ENCODE peak calls at places on chromosomes 12 and 14, in eight cellular contexts. E, P, H, X, A, K, T and J are unnamed samples.

GRCh38 chr12:8452976-8453616 is 2.7 kb upstream of the CLEC6A start:
- DNase-seq in E (no peak), P (no peak), H (no peak), X (no peak), A (no peak), K (no peak), T (no peak), J (no peak)

GRCh38 chr12:572532-572899 is 90.7 kb downstream of the NINJ2 start:
- DNase-seq in E (peak; percentile 31), P (no peak), H (no peak), X (no peak), A (peak; percentile 27), K (no peak), T (no peak), J (no peak)

GRCh38 chr14:103118019-103118662 is 5.1 kb upstream of the TNFAIP2 start:
- DNase-seq in E (peak; percentile 35), P (no peak), H (no peak), X (no peak), A (no peak), K (no peak), T (no peak), J (no peak)

GRCh38 chr12:86249856-86250255 is 6.3 kb downstream of the MGAT4C start:
- DNase-seq in E (peak; percentile 70), P (no peak), H (no peak), X (no peak), A (no peak), K (no peak), T (no peak), J (no peak)

GRCh38 chr12:78209851-78210493 is 379.3 kb downstream of the NAV3 start:
- DNase-seq in E (peak; percentile 21), P (no peak), H (no peak), X (no peak), A (no peak), K (no peak), T (no peak), J (no peak)

GRCh38 chr12:9598363-9598762 is 9.4 kb downstream of the KLRB1 start:
- DNase-seq in E (no peak), P (no peak), H (no peak), X (no peak), A (no peak), K (no peak), T (no peak), J (no peak)

GRCh38 chr14:106489112-106489881 is 962.9 kb downstream of the TMEM121 start:
- DNase-seq in E (no peak), P (no peak), H (no peak), X (no peak), A (no peak), K (no peak), T (no peak), J (no peak)

GRCh38 chr14:81176224-81176623 is 44.5 kb downstream of the GTF2A1 start:
- DNase-seq in E (no peak), P (no peak), H (no peak), X (no peak), A (no peak), K (no peak), T (no peak), J (no peak)

GRCh38 chr14:91149462-91149861 is 35.6 kb downstream of the DGLUCY start:
- DNase-seq in E (peak; percentile 100), P (no peak), H (peak; percentile 39), X (peak; percentile 32), A (peak; percentile 92), K (no peak), T (no peak), J (no peak)

GRCh38 chr12:54228471-54228870 is 39.7 kb upstream of the SMUG1 start:
- DNase-seq in E (no peak), P (no peak), H (no peak), X (no peak), A (no peak), K (no peak), T (no peak), J (no peak)

GRCh38 chr14:36657409-36658090 is 4.1 kb upstream of the PAX9 start:
- DNase-seq in E (no peak), P (no peak), H (no peak), X (no peak), A (no peak), K (peak; percentile 41), T (no peak), J (peak; percentile 58)

DNA sequence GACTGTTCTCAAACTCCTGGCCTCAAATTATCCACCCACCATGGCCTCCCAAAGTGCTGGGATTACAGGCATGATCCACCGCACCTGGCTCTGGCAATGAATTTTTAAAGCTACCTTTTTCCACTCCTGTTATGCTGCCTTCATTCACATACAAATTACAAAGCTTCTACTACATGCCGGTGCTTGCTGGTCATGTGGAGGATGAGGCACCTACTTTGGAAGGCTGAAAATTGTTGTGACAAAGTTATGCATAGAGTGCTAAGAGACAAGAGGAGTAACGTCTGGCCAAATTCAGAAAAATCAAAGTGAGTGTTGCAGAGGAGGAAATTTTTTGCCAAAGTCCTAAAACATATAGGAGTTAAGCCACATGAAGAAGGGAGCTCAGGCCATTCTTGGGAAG is 191.7 kb upstream of the PPFIA2 start:
- DNase-seq in E (no peak), P (no peak), H (no peak), X (no peak), A (no peak), K (no peak), T (no peak), J (no peak)
- TF ChIP-seq USF2 in E (no peak), P (no peak), H (no peak), X (no peak), A (no peak), K (no peak), T (no peak), J (no peak)

GRCh38 chr12:105882404-105882803 is 256.4 kb downstream of the NUAK1 start:
- DNase-seq in E (no peak), P (no peak), H (no peak), X (no peak), A (no peak), K (peak; percentile 28), T (no peak), J (no peak)
- TF ChIP-seq USF2 in E (no peak), P (no peak), H (no peak), X (no peak), A (no peak), K (no peak), T (no peak), J (no peak)

DNA sequence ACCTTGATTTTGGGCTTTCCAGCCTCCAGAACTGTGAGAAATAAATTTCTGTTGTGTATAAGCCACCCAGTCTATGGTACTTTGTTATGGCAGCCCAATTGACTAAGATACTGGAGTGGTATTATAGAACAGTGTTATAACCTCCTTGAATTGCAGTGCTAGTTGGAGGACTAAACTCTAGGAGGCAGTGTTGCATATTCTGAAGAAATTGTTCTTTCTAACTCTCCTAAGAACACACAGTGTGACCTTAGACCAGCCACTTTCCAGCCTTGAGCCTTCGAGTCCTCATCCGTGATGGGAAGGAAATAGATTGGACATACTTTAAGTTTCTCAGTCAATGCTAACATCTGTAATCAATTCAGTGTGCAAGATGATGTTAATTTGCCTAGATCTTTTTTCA is 22.4 kb upstream of the LRRC10 start:
- DNase-seq in E (no peak), P (no peak), H (peak; percentile 36), X (no peak), A (no peak), K (no peak), T (no peak), J (no peak)
- TF ChIP-seq USF2 in E (no peak), P (no peak), H (no peak), X (no peak), A (no peak), K (no peak), T (no peak), J (no peak)

DNA sequence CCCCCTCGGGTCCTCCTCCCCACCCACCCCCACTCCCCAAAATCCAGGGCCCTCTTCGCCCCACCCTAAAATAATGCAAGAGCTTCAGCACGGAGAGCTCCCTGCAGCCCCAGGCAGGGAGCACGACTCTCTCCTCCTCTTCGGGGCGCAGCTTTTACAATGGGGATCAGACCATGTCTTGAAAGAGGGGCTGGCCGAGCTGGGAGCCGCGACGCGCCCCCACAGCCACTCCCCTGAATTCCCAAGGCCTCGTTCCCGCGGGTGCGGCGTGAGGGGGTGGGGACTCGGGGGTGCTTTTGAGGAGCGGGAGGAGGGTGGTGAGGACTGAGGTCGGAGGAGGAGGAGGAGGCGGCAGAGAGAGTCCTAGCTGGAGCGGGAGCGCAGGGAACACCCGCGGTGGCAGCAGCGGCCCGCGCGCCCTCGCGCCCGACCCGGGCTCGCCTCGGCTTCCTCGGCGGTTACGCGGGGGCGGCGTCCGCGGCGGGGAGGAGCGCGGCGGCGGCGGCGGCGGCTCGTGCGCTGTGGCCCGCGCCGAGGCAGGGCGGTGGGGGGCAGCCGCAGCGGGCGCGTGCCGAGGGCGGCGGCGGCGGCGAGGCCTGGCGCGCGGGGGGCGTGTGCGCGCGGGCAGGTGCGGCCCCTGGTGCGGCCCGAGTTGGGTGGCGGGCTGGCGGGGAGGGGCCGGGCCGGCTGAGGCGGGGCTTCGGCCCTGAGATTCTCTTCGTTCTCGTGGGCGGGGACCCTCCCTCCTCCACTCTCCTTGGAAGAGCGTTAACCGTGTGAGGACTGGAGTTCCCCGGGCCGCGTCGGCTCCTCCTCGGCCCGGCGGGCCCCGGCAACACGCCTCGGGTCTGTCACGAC is at the start of gene ANKS1B:
- DNase-seq in E (peak; percentile 13), P (peak; percentile 25), H (peak; percentile 73), X (peak; percentile 52), A (no peak), K (peak; percentile 89), T (no peak), J (peak; percentile 70)
- TF ChIP-seq USF2 in E (no peak), P (no peak), H (no peak), X (no peak), A (no peak), K (no peak), T (no peak), J (no peak)

DNA sequence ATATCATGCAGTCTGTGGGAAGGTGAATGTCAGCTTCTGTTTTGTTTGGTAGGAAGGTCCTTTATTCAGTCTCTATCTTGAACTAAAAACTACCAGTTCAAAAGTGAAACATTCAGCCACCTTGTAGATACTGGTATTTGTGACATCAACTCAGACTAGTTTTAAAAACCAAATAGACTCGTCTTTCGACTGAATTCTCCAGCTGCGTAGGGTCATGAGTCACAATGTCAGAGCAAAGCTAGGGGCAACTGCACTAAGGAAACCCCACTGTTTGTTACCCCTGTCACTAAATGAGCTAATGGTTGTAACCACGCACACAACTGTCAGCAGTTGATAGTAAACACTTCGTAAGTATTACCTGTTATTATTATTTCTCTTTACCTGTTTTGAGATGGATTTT is 144.6 kb downstream of the PRIMA1 start:
- DNase-seq in E (no peak), P (no peak), H (no peak), X (no peak), A (no peak), K (no peak), T (no peak), J (no peak)
- TF ChIP-seq USF2 in E (no peak), P (no peak), H (no peak), X (no peak), A (no peak), K (no peak), T (no peak), J (no peak)

GRCh38 chr14:54597795-54598443 is 31.0 kb downstream of the SAMD4A start:
- DNase-seq in E (peak; percentile 70), P (no peak), H (peak; percentile 43), X (no peak), A (no peak), K (no peak), T (no peak), J (no peak)
- TF ChIP-seq USF2 in E (no peak), P (no peak), H (no peak), X (no peak), A (no peak), K (no peak), T (no peak), J (no peak)

GRCh38 chr14:96114002-96114401 is 74.8 kb downstream of the C14orf132 start:
- DNase-seq in E (no peak), P (no peak), H (no peak), X (no peak), A (no peak), K (no peak), T (no peak), J (no peak)
- TF ChIP-seq USF2 in E (no peak), P (no peak), H (no peak), X (no peak), A (no peak), K (no peak), T (no peak), J (no peak)